ENCODE peak calls at places on chromosomes 12 and 14, in seven cellular contexts. E, U, G, Q, T, O and F are unnamed samples.

GRCh38 chr12:110844131-110844530 is 2.7 kb upstream of the CCDC63 start:
- DNase-seq in E (no peak), U (no peak), G (no peak), Q (no peak), T (no peak), O (no peak), F (no peak)

GRCh38 chr12:46915861-46916260 is 90.1 kb upstream of the SLC38A4 start:
- DNase-seq in E (peak; percentile 50), U (no peak), G (no peak), Q (peak; percentile 31), T (no peak), O (no peak), F (no peak)

GRCh38 chr14:79600406-79600805 is 610.9 kb downstream of the DIO2 start:
- DNase-seq in E (no peak), U (no peak), G (no peak), Q (no peak), T (no peak), O (no peak), F (no peak)

GRCh38 chr14:105312973-105313372 is 1.6 kb upstream of the PACS2 start:
- DNase-seq in E (no peak), U (no peak), G (no peak), Q (no peak), T (no peak), O (no peak), F (no peak)

GRCh38 chr14:34693228-34693939 is 21.0 kb downstream of the CFL2 start:
- DNase-seq in E (peak; percentile 42), U (no peak), G (no peak), Q (peak; percentile 21), T (no peak), O (peak; percentile 76), F (no peak)

GRCh38 chr14:86168376-86168775 is 638.4 kb downstream of the FLRT2 start:
- DNase-seq in E (no peak), U (no peak), G (no peak), Q (no peak), T (no peak), O (no peak), F (no peak)

GRCh38 chr14:59015482-59015881 is 173.0 kb upstream of the DAAM1 start:
- DNase-seq in E (no peak), U (no peak), G (no peak), Q (no peak), T (no peak), O (no peak), F (no peak)

GRCh38 chr12:39359644-39360043 is 83.3 kb downstream of the KIF21A start:
- DNase-seq in E (peak; percentile 7), U (no peak), G (no peak), Q (no peak), T (no peak), O (no peak), F (no peak)

GRCh38 chr12:105882404-105882803 is 256.4 kb downstream of the NUAK1 start:
- DNase-seq in E (no peak), U (no peak), G (peak; percentile 44), Q (peak; percentile 47), T (no peak), O (no peak), F (no peak)

GRCh38 chr12:104643093-104643646 is 186.4 kb downstream of the CHST11 start:
- DNase-seq in E (no peak), U (no peak), G (no peak), Q (no peak), T (no peak), O (no peak), F (no peak)

GRCh38 chr14:69002069-69002468 is 23.0 kb upstream of the ACTN1 start:
- DNase-seq in E (peak; percentile 17), U (no peak), G (no peak), Q (no peak), T (no peak), O (peak; percentile 56), F (no peak)
- TF ChIP-seq CTCF in E (peak; percentile 20), U (no peak), G (peak; percentile 38), Q (peak; percentile 13), T (no peak), O (no peak), F (peak; percentile 20)

GRCh38 chr12:118358008-118358359 is 14.7 kb downstream of the TAOK3 start:
- DNase-seq in E (no peak), U (no peak), G (no peak), Q (no peak), T (no peak), O (no peak), F (no peak)

GRCh38 chr12:118355838-118356237 is 16.9 kb downstream of the TAOK3 start:
- DNase-seq in E (no peak), U (no peak), G (no peak), Q (no peak), T (no peak), O (no peak), F (no peak)

GRCh38 chr12:118358607-118359540 is 13.8 kb downstream of the TAOK3 start:
- DNase-seq in E (peak; percentile 13), U (no peak), G (no peak), Q (no peak), T (no peak), O (no peak), F (no peak)

GRCh38 chr12:118356809-118357326 is 15.8 kb downstream of the TAOK3 start:
- DNase-seq in E (peak; percentile 83), U (no peak), G (peak; percentile 87), Q (peak; percentile 79), T (no peak), O (no peak), F (no peak)

GRCh38 chr12:118357327-118358007 is 15.2 kb downstream of the TAOK3 start:
- DNase-seq in E (peak; percentile 65), U (peak; percentile 7), G (peak; percentile 54), Q (peak; percentile 78), T (no peak), O (peak; percentile 78), F (no peak)
- TF ChIP-seq CTCF in E (no peak), U (no peak), G (peak; percentile 74), Q (no peak), T (peak; percentile 38), O (no peak), F (peak; percentile 16)

GRCh38 chr14:22882064-22882463 is 958 bp upstream of the REM2 start:
- DNase-seq in E (no peak), U (no peak), G (no peak), Q (no peak), T (no peak), O (no peak), F (no peak)
- TF ChIP-seq CTCF in E (no peak), U (no peak), G (no peak), Q (no peak), T (no peak), O (no peak), F (no peak)

DNA sequence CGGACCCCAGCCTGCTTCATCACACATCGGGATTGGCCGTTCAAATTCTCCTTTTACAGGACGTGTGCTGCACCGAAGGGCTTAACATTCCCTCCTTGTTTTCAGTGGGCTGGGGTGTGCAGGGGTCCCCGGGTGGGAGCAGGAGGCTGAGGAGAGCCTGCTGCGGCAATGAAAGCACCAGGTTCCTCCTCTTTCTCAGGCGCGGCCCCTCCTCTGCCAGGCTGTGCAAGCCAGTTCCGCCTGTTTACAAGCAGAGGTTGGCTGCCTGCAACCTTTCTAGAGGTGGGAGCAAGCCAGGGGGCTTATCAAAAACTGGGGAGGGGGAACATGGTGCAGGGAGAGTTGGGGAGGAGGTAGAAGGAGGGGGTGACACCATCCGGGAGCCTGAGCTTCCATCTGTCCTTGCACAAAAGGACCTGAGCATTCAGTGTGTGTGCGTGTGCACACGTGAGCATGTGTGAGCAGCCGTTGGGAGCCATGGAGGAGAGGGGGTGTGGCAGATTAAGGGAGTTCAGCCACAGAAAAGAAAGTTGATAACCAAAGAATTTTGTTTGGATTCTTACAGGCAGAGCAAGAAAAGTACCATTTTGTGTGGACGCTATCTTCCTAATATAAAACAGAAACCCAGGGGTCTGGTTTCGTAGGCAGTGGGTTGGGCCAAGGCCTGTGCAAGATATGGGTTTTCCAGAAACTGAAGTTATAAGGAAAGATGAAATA is 108.8 kb upstream of the RFLNA start:
- DNase-seq in E (no peak), U (no peak), G (no peak), Q (peak; percentile 24), T (peak; percentile 65), O (no peak), F (no peak)
- TF ChIP-seq CTCF in E (no peak), U (no peak), G (no peak), Q (no peak), T (no peak), O (no peak), F (no peak)

GRCh38 chr14:75800792-75801191 is 139.7 kb downstream of the TTLL5 start:
- DNase-seq in E (no peak), U (no peak), G (no peak), Q (no peak), T (no peak), O (no peak), F (no peak)
- TF ChIP-seq CTCF in E (peak; percentile 10), U (no peak), G (peak; percentile 40), Q (no peak), T (no peak), O (no peak), F (no peak)

DNA sequence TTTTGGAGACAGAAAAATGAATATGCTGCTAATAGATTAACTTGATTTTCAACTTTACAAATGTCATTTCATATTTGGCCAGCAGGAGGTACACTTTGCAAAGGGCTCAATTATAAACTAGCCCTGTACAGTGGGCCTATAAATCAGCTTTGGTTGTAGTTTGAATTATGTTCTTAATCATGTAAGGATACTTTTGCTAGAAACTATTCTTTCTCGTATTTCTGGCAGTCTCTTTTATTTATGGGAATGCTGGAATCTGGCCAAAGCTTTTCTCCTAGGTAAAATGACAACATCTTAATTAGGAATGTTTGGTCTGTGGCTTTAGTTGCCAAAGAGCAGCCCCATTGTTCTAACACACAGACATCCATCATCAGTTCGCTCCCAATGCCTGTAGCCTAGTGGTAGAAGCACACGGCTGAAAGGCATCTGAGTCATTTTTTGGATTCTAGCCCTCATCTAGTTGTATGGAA is 1322.3 kb upstream of the SEL1L start:
- DNase-seq in E (peak; percentile 89), U (no peak), G (no peak), Q (peak; percentile 20), T (no peak), O (no peak), F (no peak)
- TF ChIP-seq CTCF in E (peak; percentile 34), U (no peak), G (peak; percentile 52), Q (peak; percentile 24), T (peak; percentile 91), O (no peak), F (peak; percentile 75)

GRCh38 chr12:57477710-57478681 is 1.7 kb downstream of the ARHGAP9 start:
- DNase-seq in E (peak; percentile 48), U (peak; percentile 22), G (no peak), Q (peak; percentile 83), T (no peak), O (no peak), F (no peak)

GRCh38 chr12:57479376-57480115 is at the start of gene ARHGAP9:
- DNase-seq in E (no peak), U (peak; percentile 49), G (no peak), Q (no peak), T (no peak), O (no peak), F (no peak)

GRCh38 chr12:57476993-57477709 is 2.5 kb downstream of the ARHGAP9 start:
- DNase-seq in E (no peak), U (no peak), G (no peak), Q (no peak), T (no peak), O (no peak), F (no peak)

GRCh38 chr12:57476162-57476992 is 3.3 kb downstream of the ARHGAP9 start:
- DNase-seq in E (no peak), U (peak; percentile 52), G (no peak), Q (no peak), T (no peak), O (no peak), F (no peak)

GRCh38 chr12:57479043-57479375 is 657 bp downstream of the ARHGAP9 start:
- DNase-seq in E (no peak), U (no peak), G (no peak), Q (no peak), T (no peak), O (no peak), F (no peak)
- TF ChIP-seq CTCF in E (no peak), U (no peak), G (no peak), Q (no peak), T (no peak), O (no peak), F (no peak)